ENCODE peak calls at places on chromosomes 11 and 22, in eight cellular contexts. U is Right ventricle myocardium inferior; M is stimulated activated naive CD4-positive, alpha-beta T cell treated with Interleukin-2 at 50 U/mL for 16 hours; E is hepatic stellate cell; P is T-helper 9 cell; G is activated naive CD4-positive, alpha-beta T cell; R is HL-60; B is fibroblast of pulmonary artery. Z is an unnamed sample.
A peak's percentile ranks its signal among the peaks of the same experiment; 100 is the strongest.

GRCh38 chr22:48718818-48719500 is 1108.7 kb downstream of the BRD1 start:
- DNase-seq in R (no peak), P (no peak), E (no peak), U (peak; percentile 56), B (no peak), G (no peak), M (no peak), Z (no peak)

GRCh38 chr22:50439314-50440250 is 35.3 kb downstream of the SBF1 start:
- DNase-seq in M (no peak), P (no peak), G (no peak), E (no peak), R (no peak), U (peak; percentile 63), B (no peak), Z (no peak)

GRCh38 chr11:114790910-114791309 is 112.6 kb downstream of the NXPE2 start:
- DNase-seq in P (no peak), R (no peak), G (no peak), E (no peak), B (no peak), U (no peak), M (no peak), Z (no peak)

GRCh38 chr22:22901578-22902218 is 14.1 kb downstream of the IGLL5 start:
- DNase-seq in G (no peak), B (no peak), U (no peak), M (no peak), E (no peak), R (no peak), P (no peak), Z (no peak)

GRCh38 chr22:42680648-42681047 is 31.5 kb upstream of the CYB5R3 start:
- DNase-seq in P (no peak), B (peak; percentile 94), M (no peak), E (peak; percentile 98), U (no peak), R (no peak), G (no peak), Z (peak; percentile 69)

GRCh38 chr11:100761806-100762205 is 74.7 kb downstream of the ARHGAP42 start:
- DNase-seq in U (no peak), G (no peak), E (no peak), P (no peak), B (no peak), M (no peak), R (no peak), Z (no peak)

GRCh38 chr22:44727148-44727547 is 25.1 kb downstream of the PRR5 start:
- DNase-seq in P (no peak), M (no peak), R (no peak), U (no peak), B (no peak), E (no peak), G (no peak), Z (no peak)

GRCh38 chr11:57680552-57680874 is 12.6 kb downstream of the ZDHHC5 start:
- DNase-seq in P (no peak), R (no peak), B (peak; percentile 28), M (no peak), E (no peak), U (no peak), G (no peak), Z (no peak)

GRCh38 chr11:87325490-87325872 is 287.7 kb downstream of the TMEM135 start:
- DNase-seq in E (no peak), B (no peak), R (no peak), U (no peak), G (no peak), P (no peak), M (no peak), Z (no peak)

GRCh38 chr22:29702931-29703594 is 16.7 kb upstream of the CABP7 start:
- DNase-seq in P (no peak), B (no peak), G (no peak), M (no peak), E (no peak), R (no peak), U (no peak), Z (no peak)

GRCh38 chr22:37440875-37441274 is 13.6 kb upstream of the ELFN2 start:
- DNase-seq in U (no peak), M (no peak), E (no peak), B (no peak), G (no peak), R (no peak), P (no peak), Z (no peak)

GRCh38 chr11:100805509-100806199 is 118.6 kb downstream of the ARHGAP42 start:
- DNase-seq in B (peak; percentile 42), R (no peak), G (no peak), U (no peak), P (no peak), E (no peak), M (no peak), Z (no peak)

GRCh38 chr11:130772266-130773227 is 143.7 kb downstream of the SNX19 start:
- DNase-seq in R (no peak), B (peak; percentile 92), G (no peak), P (no peak), M (no peak), U (no peak), E (peak; percentile 79), Z (peak; percentile 96)

Z was measured in smooth muscle cell of the brain vasculature.